ENCODE peak calls at places on chromosomes 6 and 20, in five cellular contexts. U is colonic mucosa, W is fibroblast of lung, X is endodermal cell, L is lung. D is an unnamed sample.
A peak's percentile ranks its signal among the peaks of the same experiment; 100 is the strongest.

GRCh38 chr6:4611441-4612129 is 164.6 kb upstream of the CDYL start:
- DNase-seq in X (no peak), U (peak; percentile 38), W (no peak), L (no peak), D (peak; percentile 53)

GRCh38 chr6:39301606-39302005 is 12.6 kb downstream of the KCNK17 start:
- DNase-seq in X (peak; percentile 87), W (no peak), L (no peak), U (no peak), D (no peak)

GRCh38 chr20:35145141-35145564 is 2.0 kb downstream of the EDEM2 start:
- DNase-seq in W (peak; percentile 84), L (no peak), X (peak; percentile 48), U (peak; percentile 24), D (peak; percentile 25)

GRCh38 chr20:1803216-1804128 is 91.7 kb upstream of the SIRPA start:
- DNase-seq in U (peak; percentile 61), W (peak; percentile 59), L (peak; percentile 68), X (peak; percentile 88), D (no peak)

GRCh38 chr6:3194535-3195376 is 32.7 kb downstream of the TUBB2B start:
- DNase-seq in L (no peak), U (no peak), W (peak; percentile 9), X (peak; percentile 84), D (no peak)

GRCh38 chr6:31144296-31144969 is 5.6 kb upstream of the PSORS1C2 start:
- DNase-seq in W (no peak), U (peak; percentile 86), X (no peak), L (no peak), D (no peak)

GRCh38 chr6:22248513-22249308 is 48.1 kb downstream of the PRL start:
- DNase-seq in U (no peak), L (no peak), X (no peak), W (peak; percentile 80), D (peak; percentile 56)

GRCh38 chr6:102766946-102767345 is 1373.4 kb downstream of the GRIK2 start:
- DNase-seq in U (no peak), L (no peak), X (no peak), W (peak; percentile 47), D (no peak)

GRCh38 chr6:106098383-106099234 is 12.5 kb downstream of the PRDM1 start:
- DNase-seq in X (no peak), L (peak; percentile 52), W (peak; percentile 88), U (peak; percentile 90), D (peak; percentile 52)

GRCh38 chr20:1945660-1946059 is 48.2 kb downstream of the PDYN start:
- DNase-seq in X (no peak), L (no peak), W (no peak), U (no peak), D (no peak)

GRCh38 chr20:60055740-60056139 is 97.5 kb downstream of the CDH26 start:
- DNase-seq in L (peak; percentile 68), U (no peak), X (peak; percentile 43), W (no peak), D (no peak)

GRCh38 chr20:62437985-62438384 is 10.6 kb upstream of the RBBP8NL start:
- DNase-seq in L (no peak), W (no peak), U (no peak), X (no peak), D (no peak)

GRCh38 chr20:49779972-49780371 is 32.7 kb upstream of the SLC9A8 start:
- DNase-seq in X (no peak), U (no peak), W (no peak), L (no peak), D (no peak)

GRCh38 chr6:43924222-43924702 is 154.3 kb downstream of the VEGFA start:
- DNase-seq in U (no peak), W (peak; percentile 37), X (no peak), L (no peak), D (no peak)

GRCh38 chr6:129251669-129252376 is 368.9 kb downstream of the LAMA2 start:
- DNase-seq in W (peak; percentile 78), X (peak; percentile 86), U (peak; percentile 89), L (no peak), D (peak; percentile 66)

GRCh38 chr6:154277578-154278128 is 79.0 kb downstream of the IPCEF1 start:
- DNase-seq in L (no peak), U (no peak), W (no peak), X (no peak), D (no peak)

GRCh38 chr6:123016431-123017110 is 20.5 kb downstream of the CLVS2 start:
- DNase-seq in U (no peak), L (no peak), X (no peak), W (no peak), D (no peak)

GRCh38 chr6:116992546-116992945 is 115.5 kb downstream of the RFX6 start:
- DNase-seq in W (no peak), X (no peak), U (no peak), L (no peak), D (no peak)

GRCh38 chr6:140441256-140441655 is 1066.8 kb upstream of the CITED2 start:
- DNase-seq in L (peak; percentile 53), X (peak; percentile 85), U (peak; percentile 36), W (peak; percentile 67), D (peak; percentile 44)

GRCh38 chr6:166942393-166943168 is 13.8 kb downstream of the RNASET2 start:
- DNase-seq in W (peak; percentile 30), U (peak; percentile 19), X (no peak), L (no peak), D (no peak)

GRCh38 chr6:12875061-12875460 is 158.5 kb downstream of the PHACTR1 start:
- DNase-seq in L (no peak), X (no peak), U (no peak), W (no peak), D (peak; percentile 39)

GRCh38 chr6:77264970-77265369 is 198.3 kb downstream of the HTR1B start:
- DNase-seq in X (peak; percentile 73), L (no peak), W (no peak), U (no peak), D (no peak)

GRCh38 chr20:20814685-20815084 is 102.2 kb upstream of the RALGAPA2 start:
- DNase-seq in W (no peak), X (peak; percentile 91), L (no peak), U (no peak), D (no peak)

GRCh38 chr6:87827291-87827690 is 125.3 kb upstream of the AKIRIN2 start:
- DNase-seq in X (no peak), U (no peak), W (no peak), L (no peak), D (peak; percentile 63)

GRCh38 chr6:87824813-87825475 is 122.9 kb upstream of the AKIRIN2 start:
- DNase-seq in U (no peak), W (no peak), X (no peak), L (no peak), D (no peak)

GRCh38 chr6:87828044-87828443 is 126.0 kb upstream of the AKIRIN2 start:
- DNase-seq in X (no peak), U (no peak), W (no peak), L (no peak), D (no peak)

GRCh38 chr6:87825865-87826264 is 123.8 kb upstream of the AKIRIN2 start:
- DNase-seq in W (no peak), X (no peak), L (no peak), U (no peak), D (no peak)

GRCh38 chr6:87826376-87826775 is 124.3 kb upstream of the AKIRIN2 start:
- DNase-seq in L (no peak), X (no peak), W (peak; percentile 44), U (no peak), D (peak; percentile 58)
- H3K4me1 ChIP-seq in L (no peaks in the 10 kb centered on the region), X (no peaks in the 10 kb centered on the region), W (no peaks in the 10 kb centered on the region), U (no peaks in the 10 kb centered on the region), D (peaks cover 22% of the 10 kb centered on the region)

GRCh38 chr6:170297577-170298330 is 6.9 kb upstream of the DLL1 start:
- DNase-seq in W (no peak), U (no peak), L (no peak), X (peak; percentile 26), D (no peak)

GRCh38 chr6:170296746-170297576 is 6.1 kb upstream of the DLL1 start:
- DNase-seq in L (no peak), X (peak; percentile 55), U (no peak), W (no peak), D (peak; percentile 43)

GRCh38 chr6:170301184-170301583 is 5.4 kb upstream of the FAM120B start:
- DNase-seq in L (no peak), W (no peak), X (no peak), U (no peak), D (no peak)

GRCh38 chr6:170296423-170296745 is 5.5 kb upstream of the DLL1 start:
- DNase-seq in W (no peak), L (no peak), X (peak; percentile 73), U (no peak), D (no peak)

DNA sequence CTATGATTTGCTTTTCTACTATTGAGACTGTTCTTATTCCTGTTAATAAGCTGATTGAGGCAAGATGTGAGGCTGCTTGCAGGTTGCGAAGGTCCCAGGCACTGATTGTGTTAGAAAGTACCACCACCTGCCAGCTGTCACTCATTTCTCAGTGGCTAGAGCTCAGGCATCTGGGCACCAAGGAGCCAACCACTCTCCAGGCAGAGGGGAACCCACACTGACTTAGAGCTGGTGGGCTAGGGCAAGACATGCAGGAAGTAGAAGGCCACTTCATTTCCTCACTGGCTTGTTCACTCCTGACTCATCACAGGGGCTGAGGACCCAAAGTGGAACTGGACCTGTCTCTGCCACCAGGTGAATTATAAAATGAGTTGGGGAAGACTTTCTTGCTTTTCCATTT is 7.8 kb upstream of the DLL1 start:
- DNase-seq in X (peak; percentile 36), W (no peak), L (no peak), U (no peak), D (no peak)
- H3K27me3 ChIP-seq in X (peaks cover 64% of the 10 kb centered on the region), W (peaks cover 50% of the 10 kb centered on the region), L (peaks cover 3% of the 10 kb centered on the region), U (peaks cover 40% of the 10 kb centered on the region), D (peaks cover 68% of the 10 kb centered on the region)

DNA sequence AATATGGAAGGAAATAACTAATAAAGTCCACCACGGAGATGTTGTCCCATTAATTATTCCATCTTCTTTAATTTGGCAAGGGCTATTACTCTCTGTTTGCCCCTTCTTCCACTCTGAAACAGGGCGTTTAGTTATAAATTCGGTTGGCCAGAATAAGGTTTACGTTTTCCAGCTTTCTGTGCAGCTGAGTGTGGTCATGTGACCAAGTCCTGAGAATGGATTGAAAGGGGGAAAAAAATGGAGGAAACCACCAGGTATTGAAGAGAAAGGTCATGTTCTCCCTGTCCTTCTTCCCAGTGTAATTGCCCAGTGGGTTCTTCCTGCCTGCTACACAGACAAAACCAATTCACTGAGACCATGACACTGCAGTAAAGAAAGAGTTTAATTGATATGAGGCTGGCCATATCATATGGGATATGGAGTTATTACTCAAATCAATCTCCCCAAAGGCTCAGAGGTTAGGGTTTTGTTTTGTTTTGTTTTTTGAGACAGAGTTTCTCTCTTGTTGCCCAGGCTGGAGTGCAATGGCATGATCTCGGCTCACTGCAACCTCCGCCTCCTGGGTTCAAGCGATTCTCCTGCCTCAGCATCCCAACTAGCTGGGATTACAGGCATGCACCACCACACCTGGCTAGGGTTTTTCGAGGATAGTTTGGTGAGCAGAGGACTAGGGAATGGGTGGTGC is 14.3 kb upstream of the TBC1D22B start:
- DNase-seq in U (no peak), W (no peak), X (no peak), L (no peak), D (no peak)
- H3K4me1 ChIP-seq in U (peaks cover 10% of the 10 kb centered on the region), W (peaks cover 24% of the 10 kb centered on the region), X (no peaks in the 10 kb centered on the region), L (peaks cover 10% of the 10 kb centered on the region), D (peaks cover 57% of the 10 kb centered on the region)

GRCh38 chr6:165854061-165854862 is 191.2 kb upstream of the PDE10A start:
- DNase-seq in W (no peak), L (no peak), X (peak; percentile 80), U (no peak), D (no peak)

GRCh38 chr6:165854863-165855593 is 192.0 kb upstream of the PDE10A start:
- DNase-seq in L (no peak), W (no peak), X (no peak), U (no peak), D (no peak)

GRCh38 chr6:165858571-165858970 is 195.5 kb upstream of the PDE10A start:
- DNase-seq in W (no peak), X (no peak), U (no peak), L (no peak), D (no peak)

GRCh38 chr6:165852676-165853075 is 189.6 kb upstream of the PDE10A start:
- DNase-seq in X (no peak), L (no peak), W (no peak), U (no peak), D (no peak)

GRCh38 chr6:165855856-165856255 is 192.8 kb upstream of the PDE10A start:
- DNase-seq in W (no peak), U (no peak), L (no peak), X (no peak), D (no peak)
- H3K27me3 ChIP-seq in W (no peaks in the 10 kb centered on the region), U (peaks cover 20% of the 10 kb centered on the region), L (peaks cover 6% of the 10 kb centered on the region), X (peaks cover 49% of the 10 kb centered on the region), D (no peaks in the 10 kb centered on the region)

D was measured in SJSA1.